ENCODE peak calls at places on chromosome 6, in five cellular contexts. D, K, P, C and J are unnamed samples.

GRCh38 chr6:10384064-10384317 is 30.9 kb downstream of the TFAP2A start:
- DNase-seq in P (no peak), D (no peak), K (no peak), C (no peak), J (no peak)

GRCh38 chr6:23267651-23268050 is 698.3 kb downstream of the HDGFL1 start:
- DNase-seq in D (no peak), K (no peak), P (no peak), C (no peak), J (no peak)

GRCh38 chr6:3341467-3341866 is 82.7 kb downstream of the PSMG4 start:
- DNase-seq in K (peak; percentile 64), C (no peak), D (no peak), P (peak; percentile 52), J (no peak)

GRCh38 chr6:169212897-169213813 is 40.5 kb downstream of the THBS2 start:
- DNase-seq in D (peak; percentile 71), C (peak; percentile 79), K (peak; percentile 89), P (peak; percentile 89), J (peak; percentile 91)

GRCh38 chr6:154598403-154598802 is 87.9 kb upstream of the CNKSR3 start:
- DNase-seq in K (peak; percentile 22), D (no peak), P (no peak), C (no peak), J (no peak)

GRCh38 chr6:111992851-111993250 is 61.1 kb upstream of the CCN6 start:
- DNase-seq in D (no peak), K (no peak), C (no peak), P (no peak), J (no peak)

GRCh38 chr6:73234732-73235131 is 9.4 kb upstream of the KHDC1L start:
- DNase-seq in D (no peak), K (no peak), C (peak; percentile 73), P (no peak), J (no peak)

GRCh38 chr6:41683460-41684310 is 45.4 kb downstream of the MDFI start:
- DNase-seq in P (peak; percentile 77), C (peak; percentile 36), K (peak; percentile 87), D (peak; percentile 66), J (peak; percentile 85)

GRCh38 chr6:109526905-109527628 is 44.0 kb upstream of the ZBTB24 start:
- DNase-seq in D (peak; percentile 73), C (peak; percentile 55), P (peak; percentile 13), K (peak; percentile 63), J (peak; percentile 12)

GRCh38 chr6:45256697-45257695 is 71.1 kb upstream of the RUNX2 start:
- DNase-seq in C (no peak), D (no peak), P (no peak), K (no peak), J (no peak)

GRCh38 chr6:145865175-145865574 is 50.6 kb upstream of the FBXO30 start:
- DNase-seq in K (no peak), D (no peak), P (no peak), C (no peak), J (no peak)

GRCh38 chr6:27608916-27609883 is 136.3 kb upstream of the ZNF184 start:
- DNase-seq in P (no peak), D (peak; percentile 67), K (peak; percentile 80), C (peak; percentile 85), J (no peak)

GRCh38 chr6:13913226-13914001 is 11.3 kb upstream of the RNF182 start:
- DNase-seq in K (no peak), D (no peak), C (no peak), P (no peak), J (no peak)

GRCh38 chr6:49662877-49663231 is 26.2 kb upstream of the RHAG start:
- DNase-seq in C (no peak), K (no peak), D (no peak), P (no peak), J (no peak)

GRCh38 chr6:36772401-36772800 is 66.8 kb downstream of the CPNE5 start:
- DNase-seq in K (no peak), P (no peak), D (no peak), C (no peak), J (no peak)

GRCh38 chr6:41568585-41569384 is 22.6 kb downstream of the FOXP4 start:
- DNase-seq in D (no peak), C (peak; percentile 27), P (no peak), K (peak; percentile 48), J (no peak)

GRCh38 chr6:163923658-163924411 is 509.3 kb downstream of the QKI start:
- DNase-seq in K (no peak), C (no peak), P (peak; percentile 14), D (no peak), J (no peak)